ENCODE peak calls at places on chromosome 5, in four cellular contexts. N, X, H and Z are unnamed samples.

GRCh38 chr5:176739461-176740051 is 70.8 kb upstream of the UNC5A start:
- DNase-seq in H (no peak), N (no peak), X (no peak), Z (no peak)

GRCh38 chr5:88956416-88956815 is 73.4 kb upstream of the MEF2C start:
- DNase-seq in X (no peak), H (no peak), N (no peak), Z (no peak)

GRCh38 chr5:172110260-172110815 is 77.7 kb downstream of the STK10 start:
- DNase-seq in N (no peak), H (no peak), X (no peak), Z (no peak)

GRCh38 chr5:91000743-91001142 is 382.4 kb downstream of the ARRDC3 start:
- DNase-seq in N (no peak), X (no peak), H (no peak), Z (no peak)

GRCh38 chr5:1799110-1799601 is 481 bp downstream of the MRPL36 start:
- DNase-seq in H (peak; percentile 25), N (no peak), X (peak; percentile 63), Z (no peak)

GRCh38 chr5:97550164-97550563 is 367.1 kb upstream of the RIOK2 start:
- DNase-seq in H (no peak), X (peak; percentile 34), N (no peak), Z (no peak)

GRCh38 chr5:14008819-14009311 is 64.4 kb upstream of the DNAH5 start:
- DNase-seq in N (no peak), H (no peak), X (no peak), Z (no peak)

GRCh38 chr5:54561646-54562045 is 44.1 kb downstream of the SNX18 start:
- DNase-seq in N (no peak), H (no peak), X (no peak), Z (no peak)

GRCh38 chr5:15383469-15383868 is 116.5 kb upstream of the FBXL7 start:
- DNase-seq in N (no peak), H (no peak), X (peak; percentile 42), Z (no peak)

GRCh38 chr5:78675956-78676727 is 27.6 kb upstream of the LHFPL2 start:
- DNase-seq in X (no peak), N (no peak), H (no peak), Z (no peak)
- H3K9me3 ChIP-seq in X (no peaks in the 10 kb centered on the region), N (no peaks in the 10 kb centered on the region), H (no peaks in the 10 kb centered on the region), Z (no peaks in the 10 kb centered on the region)

GRCh38 chr5:151243127-151243526 is 9.9 kb upstream of the GM2A start:
- DNase-seq in N (no peak), H (no peak), X (no peak), Z (no peak)
- TF ChIP-seq CTCF in N (no peak), H (no peak), X (no peak), Z (no peak)

GRCh38 chr5:115961413-115962238 is 649 bp upstream of the LVRN start:
- DNase-seq in X (peak; percentile 34), H (no peak), N (no peak), Z (no peak)
- H3K4me3 ChIP-seq in X (peak overlapping the region; percentile 45), H (no peak overlapping the region), N (peak overlapping the region; percentile 67), Z (peak overlapping the region; percentile 47)

GRCh38 chr5:37683072-37683471 is 156.8 kb downstream of the GDNF start:
- DNase-seq in X (no peak), H (no peak), N (no peak), Z (no peak)
- H3K9me3 ChIP-seq in X (peaks cover 4% of the 10 kb centered on the region), H (peaks cover 4% of the 10 kb centered on the region), N (no peaks in the 10 kb centered on the region), Z (no peaks in the 10 kb centered on the region)